ENCODE peak calls at places on chromosomes 2 and 18, in six cellular contexts. B is adrenal gland, G is kidney, D is pancreas, S is BE2C, A is GM23248. V is an unnamed sample. For H3K4me1, the result is how much of the 10 kb centered on the place peaks cover.

GRCh38 chr2:15939556-15939853 is 845 bp upstream of the MYCN start:
- DNase-seq in B (no peak), G (peak), D (peak), S (peak), A (peak), V (peak)

GRCh38 chr2:239201531-239201876 is 199.3 kb downstream of the HDAC4 start:
- DNase-seq in B (peak), G (peak), D (no peak), S (no peak), A (peak), V (no peak)

GRCh38 chr18:47284691-47285370 is 33.4 kb upstream of the SKOR2 start:
- DNase-seq in B (no peak), G (no peak), D (no peak), S (no peak), A (no peak), V (no peak)

GRCh38 chr2:12715878-12716249 is 872 bp upstream of the TRIB2 start:
- DNase-seq in B (peak), G (peak), D (peak), S (peak), A (peak), V (peak)

GRCh38 chr2:191961556-191961955 is 114.7 kb upstream of the CAVIN2 start:
- DNase-seq in B (no peak), G (no peak), D (no peak), S (no peak), A (no peak), V (no peak)

GRCh38 chr2:201644001-201644400 is 698 bp upstream of the TMEM237 start:
- DNase-seq in B (peak), G (no peak), D (peak), S (no peak), A (peak), V (no peak)

GRCh38 chr2:168796090-168796577 is 6.3 kb upstream of the NOSTRIN start:
- DNase-seq in B (no peak), G (no peak), D (no peak), S (no peak), A (no peak), V (no peak)

GRCh38 chr2:151251012-151251411 is 10.7 kb downstream of the RBM43 start:
- DNase-seq in B (no peak), G (no peak), D (no peak), S (no peak), A (peak), V (no peak)

GRCh38 chr2:152826880-152827279 is 108.5 kb downstream of the ARL6IP6 start:
- DNase-seq in B (peak), G (no peak), D (peak), S (no peak), A (peak), V (no peak)

GRCh38 chr2:189293164-189293563 is 113.6 kb upstream of the COL5A2 start:
- DNase-seq in B (no peak), G (no peak), D (no peak), S (no peak), A (peak), V (no peak)

GRCh38 chr2:111198701-111199100 is 78.0 kb downstream of the BCL2L11 start:
- DNase-seq in B (no peak), G (no peak), D (no peak), S (no peak), A (no peak), V (no peak)

GRCh38 chr2:37344453-37345361 is at the start of gene QPCT:
- DNase-seq in B (peak), G (peak), D (peak), S (peak), A (peak), V (peak)

GRCh38 chr2:19863303-19864041 is 38.3 kb downstream of the TTC32 start:
- DNase-seq in B (peak), G (peak), D (peak), S (peak), A (peak), V (peak)

GRCh38 chr2:166375205-166375735 is 474 bp downstream of the SCN9A start:
- DNase-seq in B (no peak), G (no peak), D (no peak), S (no peak), A (peak), V (peak)

GRCh38 chr2:158890296-158890905 is 78.0 kb upstream of the TANC1 start:
- DNase-seq in B (no peak), G (no peak), D (no peak), S (no peak), A (peak), V (no peak)

GRCh38 chr2:38201784-38202183 is 125.8 kb upstream of the CYP1B1 start:
- DNase-seq in B (no peak), G (no peak), D (no peak), S (no peak), A (peak), V (no peak)

GRCh38 chr18:30280861-30281470 is 761.6 kb downstream of the DSC3 start:
- DNase-seq in B (no peak), G (no peak), D (peak), S (peak), A (peak), V (no peak)

GRCh38 chr2:31193066-31193396 is 24.3 kb downstream of the CAPN14 start:
- DNase-seq in B (no peak), G (no peak), D (no peak), S (no peak), A (no peak), V (no peak)

GRCh38 chr2:52115750-52116149 is 1083.8 kb upstream of the NRXN1 start:
- DNase-seq in B (no peak), G (no peak), D (no peak), S (peak), A (no peak), V (no peak)

GRCh38 chr2:192124576-192124975 is 70.2 kb downstream of the TMEFF2 start:
- DNase-seq in B (no peak), G (no peak), D (no peak), S (no peak), A (peak), V (no peak)

GRCh38 chr2:15973446-15974202 is 33.3 kb downstream of the MYCN start:
- DNase-seq in B (no peak), G (no peak), D (no peak), S (peak), A (no peak), V (no peak)

GRCh38 chr2:36439084-36439483 is 83.5 kb downstream of the CRIM1 start:
- DNase-seq in B (no peak), G (no peak), D (no peak), S (no peak), A (no peak), V (no peak)

GRCh38 chr2:74020717-74021406 is 36.2 kb downstream of the TET3 start:
- DNase-seq in B (peak), G (no peak), D (no peak), S (peak), A (no peak), V (no peak)
- H3K4me1 ChIP-seq in B (under half), G (under half), D (under half), S (under half), A (under half), V (under half)

GRCh38 chr18:35345950-35346349 is 1.7 kb upstream of the ZNF24 start:
- DNase-seq in B (no peak), G (no peak), D (no peak), S (no peak), A (no peak), V (no peak)

GRCh38 chr18:35344736-35345459 is 678 bp upstream of the ZNF24 start:
- DNase-seq in B (peak), G (peak), D (peak), S (no peak), A (no peak), V (peak)

GRCh38 chr18:35345460-35345921 is 1.3 kb upstream of the ZNF24 start:
- DNase-seq in B (peak), G (no peak), D (peak), S (no peak), A (no peak), V (no peak)

GRCh38 chr18:35343488-35343935 is 708 bp downstream of the ZNF24 start:
- DNase-seq in B (no peak), G (no peak), D (no peak), S (no peak), A (no peak), V (no peak)

DNA sequence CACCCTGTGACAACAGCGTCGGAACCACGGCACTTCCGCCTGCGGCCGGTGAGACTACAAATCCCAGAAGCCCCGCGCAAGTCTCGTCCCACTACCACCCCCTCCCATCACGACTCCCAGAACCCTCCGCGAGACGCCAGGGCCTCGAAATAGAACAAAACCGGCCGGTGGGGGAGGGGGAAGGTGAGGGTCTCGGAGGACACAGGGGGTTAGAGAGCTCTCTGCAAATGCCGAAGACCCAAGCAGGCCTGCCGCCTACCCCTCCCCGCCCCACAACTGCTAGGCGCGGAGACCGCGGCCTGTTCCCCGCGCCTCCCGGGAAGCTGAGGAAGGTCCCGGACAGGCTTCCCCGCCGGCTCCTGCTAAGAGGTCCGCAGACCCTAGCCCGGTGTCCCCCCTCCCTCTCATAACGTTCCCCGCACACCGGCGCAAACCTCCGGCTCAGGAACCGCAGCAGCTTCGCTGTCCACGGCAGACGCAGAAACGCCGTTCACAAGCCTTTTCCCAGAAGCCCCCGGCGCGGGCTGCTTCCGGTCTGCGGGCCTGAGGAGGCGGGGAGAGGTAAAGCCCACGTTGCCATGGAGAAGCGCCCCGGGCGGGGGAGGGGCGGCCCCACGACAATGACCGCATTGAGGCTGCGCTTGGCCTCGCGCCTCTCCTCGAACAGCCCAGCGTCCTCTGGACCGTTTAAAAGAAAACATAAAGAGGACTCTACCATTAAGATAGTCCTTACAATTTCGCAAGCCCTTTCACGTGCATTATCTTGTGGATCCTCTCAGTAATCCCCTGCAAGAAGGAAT is at the start of gene ZNF24:
- DNase-seq in B (peak), G (peak), D (peak), S (peak), A (peak), V (peak)
- H3K4me1 ChIP-seq in B (half or more), G (under half), D (under half), S (under half), A (under half), V (under half)

GRCh38 chr2:27622921-27623384 is 5.9 kb downstream of the CCDC121 start:
- DNase-seq in B (no peak), G (no peak), D (no peak), S (no peak), A (peak), V (no peak)
- H3K4me1 ChIP-seq in B (under half), G (under half), D (under half), S (under half), A (under half), V (under half)

GRCh38 chr2:227860116-227860724 is 11.2 kb upstream of the DAW1 start:
- DNase-seq in B (no peak), G (no peak), D (no peak), S (no peak), A (peak), V (no peak)
- H3K4me1 ChIP-seq in B (under half), G (under half), D (under half), S (under half), A (under half), V (under half)

GRCh38 chr2:126661702-126662465 is 5.9 kb downstream of the GYPC start:
- DNase-seq in B (no peak), G (no peak), D (no peak), S (no peak), A (no peak), V (no peak)

GRCh38 chr2:126658910-126659613 is 3.1 kb downstream of the GYPC start:
- DNase-seq in B (peak), G (peak), D (peak), S (no peak), A (peak), V (peak)

GRCh38 chr2:126658316-126658909 is 2.5 kb downstream of the GYPC start:
- DNase-seq in B (no peak), G (no peak), D (no peak), S (no peak), A (no peak), V (no peak)

GRCh38 chr2:126661001-126661400 is 5.0 kb downstream of the GYPC start:
- DNase-seq in B (no peak), G (no peak), D (no peak), S (no peak), A (no peak), V (no peak)

GRCh38 chr2:126660068-126660467 is 4.1 kb downstream of the GYPC start:
- DNase-seq in B (no peak), G (no peak), D (no peak), S (no peak), A (no peak), V (no peak)
- H3K4me1 ChIP-seq in B (half or more), G (under half), D (under half), S (under half), A (under half), V (under half)